ENCODE peak calls at places on chromosomes 12 and 14, in nine cellular contexts. F is CD4-positive, alpha-beta T cell; G is mammary epithelial cell; Y is AG09319; T is uterus; K is HFF-Myc; I is Calu3; H is psoas muscle; P is cardiac muscle cell. E is an unnamed sample.

GRCh38 chr14:61525293-61526011 is 169.9 kb upstream of the HIF1A start:
- DNase-seq in F (peak; percentile 31), G (peak; percentile 100), Y (no peak), T (peak; percentile 50), K (no peak), I (peak; percentile 79), H (peak; percentile 68), P (no peak), E (no peak)

GRCh38 chr14:71289536-71289935 is 382.3 kb downstream of the PCNX1 start:
- DNase-seq in F (no peak), G (no peak), Y (no peak), T (no peak), K (no peak), I (no peak), H (no peak), P (no peak), E (no peak)

GRCh38 chr12:6952121-6952859 is 1.1 kb downstream of the PTPN6 start:
- DNase-seq in F (no peak), G (no peak), Y (no peak), T (no peak), K (no peak), I (no peak), H (peak; percentile 44), P (no peak), E (no peak)

GRCh38 chr14:68297011-68297410 is 477.4 kb downstream of the RAD51B start:
- DNase-seq in F (no peak), G (no peak), Y (no peak), T (no peak), K (no peak), I (no peak), H (no peak), P (no peak), E (no peak)

GRCh38 chr12:31406345-31406744 is 80.4 kb upstream of the SINHCAF start:
- DNase-seq in F (no peak), G (no peak), Y (no peak), T (no peak), K (no peak), I (no peak), H (no peak), P (no peak), E (no peak)

GRCh38 chr12:3553221-3553620 is 62.2 kb downstream of the PRMT8 start:
- DNase-seq in F (no peak), G (no peak), Y (no peak), T (no peak), K (no peak), I (no peak), H (no peak), P (no peak), E (no peak)

GRCh38 chr12:81181701-81182100 is 103.8 kb downstream of the ACSS3 start:
- DNase-seq in F (no peak), G (no peak), Y (no peak), T (no peak), K (no peak), I (no peak), H (no peak), P (no peak), E (no peak)

GRCh38 chr12:132075026-132075713 is 68.9 kb downstream of the DDX51 start:
- DNase-seq in F (no peak), G (no peak), Y (no peak), T (no peak), K (no peak), I (no peak), H (no peak), P (no peak), E (no peak)

GRCh38 chr14:91041450-91041849 is 19.0 kb downstream of the RPS6KA5 start:
- DNase-seq in F (no peak), G (no peak), Y (no peak), T (no peak), K (no peak), I (no peak), H (no peak), P (no peak), E (no peak)

GRCh38 chr14:102262894-102263462 is 42.0 kb downstream of the MOK start:
- DNase-seq in F (no peak), G (peak; percentile 94), Y (no peak), T (no peak), K (no peak), I (peak; percentile 79), H (no peak), P (no peak), E (peak; percentile 60)

GRCh38 chr12:72511906-72512305 is 239.7 kb downstream of the TRHDE start:
- DNase-seq in F (no peak), G (peak; percentile 1), Y (peak; percentile 49), T (no peak), K (no peak), I (no peak), H (no peak), P (no peak), E (no peak)

GRCh38 chr12:118357327-118358007 is 15.2 kb downstream of the TAOK3 start:
- DNase-seq in F (peak; percentile 29), G (peak; percentile 54), Y (no peak), T (peak; percentile 37), K (peak; percentile 60), I (peak; percentile 58), H (no peak), P (no peak), E (no peak)

GRCh38 chr12:76266797-76267196 is 81.4 kb downstream of the BBS10 start:
- DNase-seq in F (no peak), G (peak; percentile 72), Y (no peak), T (no peak), K (peak; percentile 52), I (no peak), H (peak; percentile 77), P (no peak), E (no peak)

GRCh38 chr14:94558842-94559241 is 2.4 kb upstream of the SERPINA4 start:
- DNase-seq in F (no peak), G (no peak), Y (no peak), T (no peak), K (no peak), I (no peak), H (no peak), P (no peak), E (no peak)

GRCh38 chr12:68686262-68686594 is 550 bp upstream of the NUP107 start:
- DNase-seq in F (no peak), G (no peak), Y (no peak), T (no peak), K (no peak), I (no peak), H (no peak), P (no peak), E (no peak)

GRCh38 chr12:122977655-122978392 is 2.7 kb upstream of the ARL6IP4 start:
- DNase-seq in F (no peak), G (no peak), Y (no peak), T (no peak), K (no peak), I (no peak), H (peak; percentile 42), P (no peak), E (no peak)

GRCh38 chr12:108594-108993 is 42.0 kb downstream of the IQSEC3 start:
- DNase-seq in F (no peak), G (no peak), Y (no peak), T (no peak), K (no peak), I (peak; percentile 19), H (peak; percentile 72), P (peak; percentile 24), E (no peak)
- TF ChIP-seq CTCF in F (no peak), G (no peak), Y (no peak), T (no peak), K (no peak), I (no peak), H (no peak), P (no peak), E (no peak)

DNA sequence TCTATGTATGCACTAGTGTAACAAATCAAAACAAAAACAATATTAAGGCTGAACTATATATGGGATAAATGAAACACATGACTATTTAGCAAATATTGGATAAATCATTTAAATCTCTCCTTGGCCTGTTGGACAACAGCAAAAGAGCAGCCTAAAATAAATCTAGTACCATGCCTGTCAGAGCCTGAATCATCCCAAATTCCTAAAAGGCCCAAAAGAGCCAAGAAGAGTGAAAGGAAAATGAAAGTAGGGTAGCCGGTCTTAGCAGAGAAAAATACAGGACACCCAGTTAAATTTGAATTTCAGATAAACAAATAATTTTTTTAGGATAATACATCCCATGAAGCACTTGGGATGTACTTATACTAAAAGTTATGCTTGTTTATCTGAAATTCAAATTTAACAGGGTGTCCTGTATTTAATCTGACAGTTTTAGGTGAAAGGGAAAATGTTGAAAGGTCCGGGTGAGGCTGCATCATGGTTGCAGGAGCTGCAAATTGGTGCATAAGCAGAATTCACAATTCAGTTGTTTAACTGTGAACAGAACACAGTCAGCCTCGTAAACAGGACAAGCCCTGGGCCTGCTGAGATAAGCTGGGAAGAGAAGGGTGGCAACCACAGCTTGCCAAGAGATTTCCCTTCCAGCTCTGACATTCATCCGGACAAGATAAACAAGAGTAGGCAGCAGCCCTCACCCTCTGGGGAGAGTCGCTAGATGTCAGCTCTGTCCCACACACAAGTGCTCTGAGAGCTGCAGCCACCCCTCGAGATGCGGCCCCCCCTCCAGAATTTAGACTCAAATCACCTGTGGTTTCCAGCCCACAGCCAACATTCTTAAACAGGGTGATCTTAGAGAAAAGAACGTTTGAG is 30.3 kb downstream of the DMAC2L start:
- DNase-seq in F (peak; percentile 23), G (peak; percentile 75), Y (no peak), T (peak; percentile 78), K (no peak), I (no peak), H (peak; percentile 61), P (peak; percentile 43), E (no peak)
- TF ChIP-seq CTCF in F (peak; percentile 13), G (peak; percentile 41), Y (peak; percentile 56), T (peak; percentile 26), K (peak; percentile 59), I (no peak), H (peak; percentile 35), P (peak; percentile 26), E (no peak)

DNA sequence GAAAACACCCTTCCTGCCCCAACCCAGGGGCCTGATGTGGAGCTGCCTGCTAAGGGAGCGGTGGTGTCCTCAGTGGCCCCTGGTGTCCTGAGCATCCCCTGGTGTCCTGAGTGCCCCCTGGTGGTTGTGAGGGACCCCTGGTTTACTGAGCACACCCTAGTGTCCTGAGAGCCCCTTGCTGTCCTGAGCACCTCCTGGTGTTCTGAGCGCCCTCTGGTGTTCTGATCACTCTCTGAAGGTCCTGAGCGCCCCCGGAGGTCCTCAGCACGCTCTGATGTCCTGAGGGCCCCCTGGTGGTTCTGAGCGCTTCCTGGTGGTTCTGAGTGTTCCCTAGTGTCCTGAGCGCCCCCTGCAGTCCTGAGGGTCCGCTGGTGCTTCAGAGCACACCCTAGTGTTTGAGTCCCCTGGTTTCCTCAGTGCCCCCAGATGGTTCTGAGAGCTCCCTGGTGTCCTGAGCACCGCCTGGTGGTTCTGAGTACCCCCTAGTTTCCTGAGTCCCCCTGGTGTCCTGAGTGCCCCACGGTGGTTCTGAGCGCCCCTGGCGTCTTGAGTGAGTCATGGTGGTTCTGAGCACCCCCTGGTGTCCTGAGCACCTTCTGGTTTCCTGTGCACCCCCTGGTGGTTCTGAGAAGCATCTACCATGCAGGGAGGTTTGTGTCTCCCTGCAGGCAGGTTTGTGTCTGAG is 1004.2 kb downstream of the TMEM121 start:
- DNase-seq in F (no peak), G (no peak), Y (no peak), T (no peak), K (no peak), I (no peak), H (no peak), P (no peak), E (no peak)
- TF ChIP-seq CTCF in F (peak; percentile 21), G (no peak), Y (no peak), T (no peak), K (no peak), I (no peak), H (no peak), P (no peak), E (no peak)

DNA sequence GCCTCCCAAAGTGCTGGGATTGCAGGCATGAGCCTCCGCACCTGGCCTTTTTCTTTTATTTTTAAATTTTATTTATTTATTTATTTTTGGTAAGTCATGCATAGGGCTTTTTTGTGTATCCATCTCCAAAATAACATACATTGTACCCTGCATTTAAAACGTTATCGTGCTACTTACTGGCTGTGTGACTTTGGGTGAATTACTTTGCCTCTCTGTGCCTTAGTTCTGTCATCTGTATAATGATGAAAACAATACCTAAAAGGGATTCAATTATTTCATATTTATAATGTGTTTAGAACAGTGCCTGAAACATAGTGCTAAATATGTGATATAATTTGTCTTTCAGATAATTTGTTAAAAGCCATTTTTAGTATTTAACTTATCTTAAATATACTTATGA is 19.6 kb downstream of the ZCRB1 start:
- DNase-seq in F (no peak), G (no peak), Y (no peak), T (no peak), K (no peak), I (no peak), H (no peak), P (no peak), E (no peak)
- TF ChIP-seq CTCF in F (no peak), G (no peak), Y (no peak), T (no peak), K (no peak), I (no peak), H (no peak), P (no peak), E (no peak)